ENCODE peak calls at places on chromosomes 4 and X, in seven cellular contexts. H is breast epithelium, Z is WERI-Rb-1, K is GM23338, G is astrocyte of the spinal cord, W is coronary artery, T is fibroblast of pulmonary artery. O is an unnamed sample.

GRCh38 chrX:103197721-103198306 is 17.1 kb upstream of the BEX4 start:
- DNase-seq in H (no peak), Z (no peak), K (no peak), G (peak; percentile 19), W (no peak), T (peak; percentile 38), O (no peak)

GRCh38 chrX:148741441-148741840 is 241.0 kb downstream of the AFF2 start:
- DNase-seq in H (no peak), Z (peak; percentile 7), K (peak; percentile 8), G (no peak), W (no peak), T (no peak), O (no peak)

GRCh38 chrX:153708415-153708814 is 15.8 kb downstream of the BCAP31 start:
- DNase-seq in H (peak; percentile 61), Z (peak; percentile 93), K (peak; percentile 73), G (peak; percentile 77), W (peak; percentile 80), T (peak; percentile 78), O (peak; percentile 90)

GRCh38 chr4:98516441-98517323 is 141.7 kb downstream of the TSPAN5 start:
- DNase-seq in H (no peak), Z (no peak), K (no peak), G (no peak), W (no peak), T (peak; percentile 37), O (peak; percentile 63)

GRCh38 chrX:39896951-39897740 is 200.6 kb downstream of the BCOR start:
- DNase-seq in H (peak; percentile 78), Z (no peak), K (peak; percentile 65), G (peak; percentile 64), W (peak; percentile 80), T (peak; percentile 69), O (peak; percentile 57)

GRCh38 chr4:111263836-111264235 is 641.0 kb upstream of the PITX2 start:
- DNase-seq in H (no peak), Z (no peak), K (no peak), G (no peak), W (no peak), T (no peak), O (no peak)

GRCh38 chr4:26896636-26897035 is 36.0 kb downstream of the STIM2 start:
- DNase-seq in H (no peak), Z (no peak), K (no peak), G (peak; percentile 9), W (no peak), T (peak; percentile 42), O (peak; percentile 59)

GRCh38 chrX:118726887-118727685 is at the start of gene IL13RA1:
- DNase-seq in H (peak; percentile 85), Z (peak; percentile 77), K (peak; percentile 89), G (peak; percentile 90), W (peak; percentile 84), T (peak; percentile 81), O (peak; percentile 90)

GRCh38 chr4:126777649-126778048 is 855.1 kb upstream of the INTU start:
- DNase-seq in H (no peak), Z (no peak), K (no peak), G (peak; percentile 82), W (no peak), T (peak; percentile 44), O (peak; percentile 84)

GRCh38 chrX:44344687-44345086 is 1.2 kb upstream of the EFHC2 start:
- DNase-seq in H (no peak), Z (no peak), K (no peak), G (no peak), W (no peak), T (no peak), O (no peak)

GRCh38 chr4:147678121-147678520 is 5.8 kb downstream of the PRMT9 start:
- DNase-seq in H (no peak), Z (no peak), K (no peak), G (no peak), W (no peak), T (no peak), O (no peak)

GRCh38 chrX:118698516-118699247 is 28.7 kb upstream of the IL13RA1 start:
- DNase-seq in H (no peak), Z (no peak), K (no peak), G (no peak), W (no peak), T (peak; percentile 18), O (no peak)

GRCh38 chrX:134551365-134552095 is 91.6 kb downstream of the HPRT1 start:
- DNase-seq in H (no peak), Z (no peak), K (no peak), G (peak; percentile 55), W (no peak), T (peak; percentile 61), O (peak; percentile 73)

DNA sequence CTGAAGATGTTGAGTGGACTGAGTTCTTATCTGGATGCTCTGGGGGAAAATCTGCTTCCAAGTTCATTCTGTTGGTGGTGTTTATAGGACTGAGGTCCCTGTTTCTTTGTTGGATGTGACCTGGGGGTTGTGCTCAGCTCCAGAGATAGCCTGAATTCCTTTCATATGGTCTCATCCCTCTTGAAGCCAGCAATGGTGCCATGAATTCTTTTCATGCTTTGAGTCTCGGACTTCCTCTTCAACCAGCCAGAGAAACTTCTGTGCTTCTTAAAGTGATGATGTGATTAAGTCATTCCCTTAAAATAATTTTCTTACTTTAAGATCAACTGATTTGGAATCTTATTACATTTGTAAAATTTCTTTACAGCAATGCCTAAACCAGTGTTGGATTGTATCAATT is 233.8 kb upstream of the UGT8 start:
- DNase-seq in H (no peak), Z (no peak), K (peak; percentile 47), G (peak; percentile 79), W (no peak), T (peak; percentile 79), O (peak; percentile 88)
- H3K4me3 ChIP-seq in H (no peak overlapping the region), Z (no peak overlapping the region), K (no peak overlapping the region), G (no peak overlapping the region), W (no peak overlapping the region), T (no peak overlapping the region), O (no peak overlapping the region)

GRCh38 chr4:6695660-6696581 is 2.2 kb downstream of the S100P start:
- DNase-seq in H (peak; percentile 62), Z (no peak), K (no peak), G (no peak), W (no peak), T (no peak), O (no peak)
- TF ChIP-seq CTCF in H (no peak), Z (no peak), K (no peak), G (no peak), W (no peak), T (no peak), O (no peak)

DNA sequence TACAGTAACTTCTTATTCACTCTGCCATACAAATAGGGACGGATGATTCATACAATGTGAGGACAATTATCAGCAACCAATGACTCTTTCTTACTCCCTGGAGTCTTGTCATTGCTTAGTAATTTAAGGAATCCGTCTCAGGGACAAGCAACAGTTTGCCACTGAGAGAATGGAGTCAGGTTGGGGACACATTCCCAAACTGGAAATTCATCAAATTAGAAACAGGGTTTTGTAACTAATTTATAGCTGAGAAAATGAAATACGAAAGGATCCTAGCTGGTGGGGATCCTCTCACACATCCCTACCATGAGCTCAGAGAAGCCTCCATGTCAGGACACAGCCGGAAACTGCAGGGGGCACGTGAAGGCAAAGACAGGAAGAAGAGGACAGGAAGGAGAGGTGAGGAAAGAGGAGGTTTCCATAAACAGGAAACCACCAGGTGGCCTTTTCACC is 50.4 kb upstream of the KDR start:
- DNase-seq in H (no peak), Z (no peak), K (peak; percentile 43), G (peak; percentile 65), W (no peak), T (peak; percentile 73), O (peak; percentile 61)
- H3K4me3 ChIP-seq in H (no peak overlapping the region), Z (no peak overlapping the region), K (no peak overlapping the region), G (peak overlapping the region; percentile 8), W (no peak overlapping the region), T (peak overlapping the region; percentile 36), O (peak overlapping the region; percentile 43)

GRCh38 chr4:74796631-74797030 is 2.3 kb upstream of the BTC start:
- DNase-seq in H (no peak), Z (no peak), K (no peak), G (no peak), W (no peak), T (no peak), O (no peak)

GRCh38 chr4:74789518-74789917 is 4.8 kb downstream of the BTC start:
- DNase-seq in H (no peak), Z (no peak), K (no peak), G (no peak), W (no peak), T (no peak), O (no peak)

GRCh38 chr4:74793757-74794340 is 474 bp downstream of the BTC start:
- DNase-seq in H (peak; percentile 40), Z (peak; percentile 86), K (peak; percentile 91), G (peak; percentile 24), W (peak; percentile 73), T (peak; percentile 24), O (peak; percentile 22)

GRCh38 chr4:74790652-74791051 is 3.7 kb downstream of the BTC start:
- DNase-seq in H (no peak), Z (no peak), K (no peak), G (no peak), W (no peak), T (no peak), O (no peak)

GRCh38 chr4:74794341-74794801 is at the start of gene BTC:
- DNase-seq in H (peak; percentile 49), Z (peak; percentile 73), K (peak; percentile 69), G (peak; percentile 5), W (peak; percentile 77), T (peak; percentile 6), O (peak; percentile 4)
- TF ChIP-seq CTCF in H (peak; percentile 44), Z (peak; percentile 73), K (peak; percentile 50), G (peak; percentile 52), W (no peak), T (peak; percentile 38), O (peak; percentile 47)

GRCh38 chrX:64218023-64218422 is 12.4 kb downstream of the ASB12 start:
- DNase-seq in H (no peak), Z (no peak), K (no peak), G (no peak), W (peak; percentile 19), T (no peak), O (no peak)
- H3K4me3 ChIP-seq in H (no peak overlapping the region), Z (no peak overlapping the region), K (no peak overlapping the region), G (no peak overlapping the region), W (no peak overlapping the region), T (no peak overlapping the region), O (no peak overlapping the region)

O was measured in choroid plexus epithelial cell.